ENCODE peak calls at places on chromosomes 1 and 21, in five cellular contexts. P is esophagus squamous epithelium; S is sigmoid colon; T is CD8-positive, alpha-beta T cell; M is fibroblast of lung. N is an unnamed sample.

GRCh38 chr1:67978988-67979516 is 71.4 kb downstream of the DIRAS3 start:
- DNase-seq in P (no peak), S (no peak), T (no peak), M (peak; percentile 100), N (peak; percentile 85)

GRCh38 chr1:66439028-66439427 is 94.9 kb upstream of the SGIP1 start:
- DNase-seq in P (no peak), S (no peak), T (no peak), M (no peak), N (peak; percentile 63)

GRCh38 chr1:179474713-179475112 is 101.0 kb downstream of the NPHS2 start:
- DNase-seq in P (no peak), S (no peak), T (no peak), M (no peak), N (no peak)

GRCh38 chr1:34685225-34685624 is 69.6 kb upstream of the GJB5 start:
- DNase-seq in P (no peak), S (no peak), T (no peak), M (no peak), N (no peak)

GRCh38 chr1:115555446-115555845 is 86.3 kb upstream of the VANGL1 start:
- DNase-seq in P (no peak), S (no peak), T (no peak), M (no peak), N (peak; percentile 23)

GRCh38 chr21:45889961-45890360 is 91.6 kb upstream of the COL6A1 start:
- DNase-seq in P (no peak), S (no peak), T (no peak), M (no peak), N (no peak)

GRCh38 chr21:32415451-32415850 is 2.9 kb downstream of the EVA1C start:
- DNase-seq in P (no peak), S (no peak), T (no peak), M (no peak), N (no peak)

GRCh38 chr1:155241069-155241679 is 14.1 kb downstream of the ENTREP3 start:
- DNase-seq in P (no peak), S (peak; percentile 86), T (peak; percentile 73), M (peak; percentile 74), N (peak; percentile 84)

GRCh38 chr1:71170925-71171324 is 90.1 kb upstream of the ZRANB2 start:
- DNase-seq in P (no peak), S (no peak), T (no peak), M (no peak), N (no peak)

GRCh38 chr1:42889264-42889663 is 42.9 kb downstream of the ZNF691 start:
- DNase-seq in P (no peak), S (no peak), T (no peak), M (no peak), N (no peak)

GRCh38 chr1:221335161-221336101 is 406.5 kb downstream of the DUSP10 start:
- DNase-seq in P (no peak), S (peak; percentile 81), T (no peak), M (peak; percentile 92), N (peak; percentile 82)

GRCh38 chr1:30730351-30731108 is 7.1 kb upstream of the MATN1 start:
- DNase-seq in P (no peak), S (no peak), T (no peak), M (no peak), N (no peak)

GRCh38 chr1:200654660-200655059 is 15.0 kb downstream of the DDX59 start:
- DNase-seq in P (no peak), S (no peak), T (no peak), M (no peak), N (no peak)

GRCh38 chr1:71135571-71135970 is 54.7 kb upstream of the ZRANB2 start:
- DNase-seq in P (no peak), S (no peak), T (no peak), M (peak; percentile 44), N (peak; percentile 36)

GRCh38 chr1:43883321-43883720 is 50.3 kb upstream of the ARTN start:
- DNase-seq in P (no peak), S (no peak), T (no peak), M (no peak), N (no peak)

GRCh38 chr1:174748603-174749002 is 251.1 kb upstream of the CACYBP start:
- DNase-seq in P (no peak), S (no peak), T (no peak), M (no peak), N (no peak)

GRCh38 chr1:174743654-174744561 is 255.8 kb upstream of the CACYBP start:
- DNase-seq in P (no peak), S (no peak), T (no peak), M (peak; percentile 38), N (peak; percentile 70)

GRCh38 chr1:174744886-174745285 is 254.9 kb upstream of the CACYBP start:
- DNase-seq in P (no peak), S (no peak), T (no peak), M (peak; percentile 20), N (no peak)

GRCh38 chr1:174746024-174746808 is 253.5 kb upstream of the CACYBP start:
- DNase-seq in P (no peak), S (no peak), T (no peak), M (no peak), N (no peak)

DNA sequence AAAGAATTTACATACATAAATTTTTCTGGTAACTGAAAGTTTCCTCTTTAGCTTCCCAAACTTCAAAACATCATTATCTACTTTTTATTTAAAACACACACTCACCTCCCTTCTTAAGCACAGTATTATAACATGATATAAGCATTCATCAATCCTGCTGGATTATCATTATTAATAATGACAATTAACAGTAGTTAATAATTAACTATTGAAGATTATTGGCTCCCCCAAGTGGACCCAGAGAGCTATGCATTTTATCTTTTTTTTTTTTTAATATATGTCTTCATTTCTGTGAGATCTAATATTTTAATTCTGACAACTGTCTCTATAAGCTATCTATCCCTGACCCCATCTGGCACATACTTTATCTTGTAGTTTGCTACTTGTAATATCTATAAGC is 252.1 kb upstream of the CACYBP start:
- DNase-seq in P (no peak), S (no peak), T (no peak), M (no peak), N (no peak)
- TF ChIP-seq CTCF in P (no peak), S (no peak), T (no peak), M (peak; percentile 29), N (no peak)

GRCh38 chr1:201718346-201719202 is 110.4 kb upstream of the IPO9 start:
- DNase-seq in P (no peak), S (peak; percentile 61), T (no peak), M (no peak), N (no peak)
- TF ChIP-seq CTCF in P (no peak), S (no peak), T (no peak), M (no peak), N (no peak)

GRCh38 chr1:37174876-37175275 is 140.6 kb upstream of the GRIK3 start:
- DNase-seq in P (no peak), S (no peak), T (no peak), M (no peak), N (no peak)

GRCh38 chr1:37176269-37176668 is 142.0 kb upstream of the GRIK3 start:
- DNase-seq in P (no peak), S (no peak), T (no peak), M (no peak), N (no peak)

GRCh38 chr1:37175666-37176215 is 141.4 kb upstream of the GRIK3 start:
- DNase-seq in P (no peak), S (no peak), T (no peak), M (no peak), N (no peak)

GRCh38 chr1:37171651-37172050 is 137.3 kb upstream of the GRIK3 start:
- DNase-seq in P (no peak), S (no peak), T (no peak), M (no peak), N (no peak)

GRCh38 chr1:37177230-37177864 is 143.0 kb upstream of the GRIK3 start:
- DNase-seq in P (no peak), S (no peak), T (no peak), M (no peak), N (peak; percentile 2)
- TF ChIP-seq CTCF in P (peak; percentile 22), S (no peak), T (no peak), M (no peak), N (no peak)

DNA sequence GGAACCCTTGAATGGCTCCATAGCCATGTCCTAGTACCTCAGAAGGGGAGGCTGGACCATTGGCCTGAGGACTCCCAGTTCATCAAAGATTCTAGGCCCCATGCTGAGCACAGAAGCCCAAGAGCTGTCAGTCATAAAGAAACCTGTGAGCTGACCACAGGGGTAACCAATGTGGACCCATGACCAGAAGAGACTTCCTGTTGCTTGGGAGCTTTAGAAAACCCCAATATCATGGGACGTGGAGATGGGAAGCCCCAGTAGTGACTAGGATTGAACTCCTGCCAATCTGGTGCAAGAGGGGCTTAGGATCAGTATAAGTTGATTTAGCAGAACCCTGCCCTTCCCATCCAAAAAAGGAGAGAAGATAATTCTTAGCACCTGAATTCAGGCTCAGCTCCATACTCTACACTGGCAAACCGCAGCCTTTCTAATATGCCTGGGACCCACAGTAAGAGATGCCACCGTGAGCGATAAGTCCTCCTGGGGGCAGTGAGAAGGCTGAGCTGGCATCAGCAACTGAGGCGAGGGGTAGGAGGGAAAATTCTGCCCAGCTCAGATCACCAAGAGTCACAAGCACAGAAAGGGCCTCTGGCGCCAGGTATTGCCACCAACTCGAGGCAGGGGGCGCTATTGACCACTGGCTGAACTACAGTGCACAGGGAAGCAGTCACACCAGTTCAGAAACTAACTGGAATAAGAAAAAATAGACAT is 108.9 kb downstream of the CAPN8 start:
- DNase-seq in P (no peak), S (no peak), T (no peak), M (no peak), N (peak; percentile 10)
- TF ChIP-seq CTCF in P (peak; percentile 68), S (no peak), T (no peak), M (peak; percentile 54), N (peak; percentile 64)

GRCh38 chr21:26170471-26171309 is at the start of gene APP:
- DNase-seq in P (peak; percentile 7), S (peak; percentile 92), T (peak; percentile 93), M (peak; percentile 71), N (peak; percentile 81)

GRCh38 chr21:26169611-26170470 is 729 bp downstream of the APP start:
- DNase-seq in P (no peak), S (peak; percentile 82), T (peak; percentile 63), M (peak; percentile 73), N (peak; percentile 73)

GRCh38 chr21:26167593-26167992 is 3.0 kb downstream of the APP start:
- DNase-seq in P (no peak), S (no peak), T (no peak), M (no peak), N (no peak)

GRCh38 chr21:26171310-26172100 is 935 bp upstream of the APP start:
- DNase-seq in P (no peak), S (no peak), T (no peak), M (no peak), N (no peak)

GRCh38 chr21:26169061-26169610 is 1.4 kb downstream of the APP start:
- DNase-seq in P (no peak), S (peak; percentile 70), T (peak; percentile 59), M (peak; percentile 72), N (peak; percentile 79)
- TF ChIP-seq CTCF in P (no peak), S (peak; percentile 37), T (peak; percentile 55), M (peak; percentile 63), N (peak; percentile 48)

GRCh38 chr1:204678721-204679455 is 6.7 kb downstream of the LRRN2 start:
- DNase-seq in P (no peak), S (no peak), T (no peak), M (no peak), N (no peak)

GRCh38 chr1:204680461-204680860 is 5.1 kb downstream of the LRRN2 start:
- DNase-seq in P (no peak), S (no peak), T (no peak), M (no peak), N (no peak)

GRCh38 chr1:204680051-204680450 is 5.5 kb downstream of the LRRN2 start:
- DNase-seq in P (no peak), S (no peak), T (no peak), M (no peak), N (no peak)

GRCh38 chr1:204673909-204674701 is 11.4 kb downstream of the LRRN2 start:
- DNase-seq in P (no peak), S (no peak), T (no peak), M (no peak), N (no peak)

GRCh38 chr1:204677864-204678263 is 7.7 kb downstream of the LRRN2 start:
- DNase-seq in P (no peak), S (no peak), T (no peak), M (no peak), N (no peak)
- TF ChIP-seq CTCF in P (no peak), S (no peak), T (no peak), M (no peak), N (no peak)

N was measured in cardiac fibroblast.